ENCODE peak calls at places on chromosome 20, in eight cellular contexts. J, K, X, O, C, U, G and E are unnamed samples.

GRCh38 chr20:47024461-47024937 is 129.9 kb downstream of the EYA2 start:
- DNase-seq in C (no peak), O (peak), U (no peak), K (no peak), J (no peak), X (peak), G (no peak), E (no peak)

GRCh38 chr20:43187476-43188233 is 2.1 kb downstream of the PTPRT start:
- DNase-seq in U (peak), G (peak), O (peak), K (peak), X (peak), C (peak), J (peak), E (peak)

GRCh38 chr20:1757072-1757471 is 99.5 kb upstream of the SIRPG start:
- DNase-seq in G (no peak), C (no peak), U (no peak), O (no peak), J (no peak), X (no peak), K (no peak), E (no peak)

GRCh38 chr20:973785-974194 is 28.3 kb downstream of the RSPO4 start:
- DNase-seq in K (peak), J (peak), C (no peak), X (peak), U (no peak), O (peak), G (no peak), E (peak)

GRCh38 chr20:16583444-16583843 is 10.2 kb upstream of the KIF16B start:
- DNase-seq in J (no peak), O (peak), G (no peak), C (no peak), K (no peak), X (no peak), U (no peak), E (peak)

GRCh38 chr20:10171864-10172751 is 46.5 kb upstream of the SNAP25 start:
- DNase-seq in O (peak), J (peak), X (peak), U (peak), G (peak), K (peak), C (peak), E (peak)

GRCh38 chr20:6613280-6613861 is 154.1 kb upstream of the BMP2 start:
- DNase-seq in C (no peak), G (no peak), O (no peak), U (no peak), X (peak), K (no peak), J (no peak), E (no peak)

GRCh38 chr20:23629017-23629541 is 8.7 kb downstream of the CST3 start:
- DNase-seq in J (peak), K (no peak), X (peak), O (peak), C (no peak), G (peak), U (no peak), E (peak)

GRCh38 chr20:56801991-56802740 is 173.1 kb downstream of the TFAP2C start:
- DNase-seq in U (no peak), C (no peak), G (no peak), J (no peak), X (no peak), K (no peak), O (peak), E (no peak)

GRCh38 chr20:61499859-61500258 is 247.8 kb downstream of the CDH4 start:
- DNase-seq in J (no peak), X (peak), C (no peak), O (peak), U (no peak), K (no peak), G (no peak), E (no peak)

GRCh38 chr20:51121901-51122412 is 99.0 kb upstream of the KCNG1 start:
- DNase-seq in J (no peak), G (no peak), C (no peak), O (peak), X (peak), K (no peak), U (no peak), E (peak)

GRCh38 chr20:38515631-38516030 is 43.0 kb downstream of the RALGAPB start:
- DNase-seq in C (no peak), J (no peak), X (no peak), O (no peak), G (no peak), U (no peak), K (no peak), E (no peak)

GRCh38 chr20:38806855-38807655 is 1.6 kb downstream of the PPP1R16B start:
- DNase-seq in K (no peak), X (no peak), G (no peak), O (no peak), J (peak), U (peak), C (no peak), E (peak)

GRCh38 chr20:57704245-57704644 is 5.6 kb downstream of the PMEPA1 start:
- DNase-seq in G (no peak), X (no peak), C (no peak), O (no peak), K (no peak), U (no peak), J (no peak), E (no peak)

GRCh38 chr20:60851826-60852704 is 400.0 kb upstream of the CDH4 start:
- DNase-seq in O (no peak), X (peak), U (no peak), J (no peak), C (peak), K (no peak), G (no peak), E (no peak)

GRCh38 chr20:48458601-48459385 is 369.0 kb downstream of the PREX1 start:
- DNase-seq in K (no peak), X (no peak), G (no peak), J (no peak), U (no peak), C (no peak), O (no peak), E (no peak)

GRCh38 chr20:52192296-52193007 is 873 bp upstream of the ZFP64 start:
- DNase-seq in U (no peak), J (no peak), G (no peak), X (peak), C (no peak), K (peak), O (no peak), E (no peak)

GRCh38 chr20:16475225-16475624 is 98.0 kb downstream of the KIF16B start:
- DNase-seq in J (no peak), O (peak), G (no peak), K (peak), C (no peak), U (no peak), X (peak), E (no peak)

GRCh38 chr20:59468831-59469230 is 135.5 kb upstream of the PHACTR3 start:
- DNase-seq in U (no peak), G (no peak), O (no peak), X (no peak), J (no peak), K (no peak), C (no peak), E (no peak)

GRCh38 chr20:45924391-45925261 is 9.9 kb upstream of the PCIF1 start:
- DNase-seq in G (no peak), C (no peak), J (no peak), K (peak), X (peak), O (peak), U (no peak), E (peak)

GRCh38 chr20:25248501-25249172 is 752 bp downstream of the PYGB start:
- DNase-seq in U (peak), O (peak), K (no peak), X (peak), J (peak), G (no peak), C (peak), E (peak)

GRCh38 chr20:49367113-49367512 is 89.3 kb upstream of the ZNFX1 start:
- DNase-seq in X (no peak), C (no peak), O (no peak), G (no peak), K (no peak), J (no peak), U (no peak), E (no peak)

GRCh38 chr20:20412750-20413149 is 44.8 kb downstream of the INSM1 start:
- DNase-seq in O (no peak), G (no peak), K (no peak), X (no peak), J (no peak), C (no peak), U (no peak), E (no peak)

GRCh38 chr20:7406671-7407070 is 533.6 kb downstream of the HAO1 start:
- DNase-seq in K (no peak), O (no peak), J (no peak), X (peak), U (no peak), G (no peak), C (no peak), E (no peak)

GRCh38 chr20:19407731-19408130 is 195.3 kb downstream of the SLC24A3 start:
- DNase-seq in O (peak), G (no peak), C (no peak), X (no peak), J (no peak), K (no peak), U (no peak), E (no peak)

GRCh38 chr20:63745424-63745805 is 5.8 kb downstream of the SLC2A4RG start:
- DNase-seq in K (no peak), U (no peak), X (no peak), C (no peak), G (no peak), O (no peak), J (no peak), E (peak)

GRCh38 chr20:60482609-60483008 is 524.4 kb downstream of the CDH26 start:
- DNase-seq in C (no peak), X (no peak), U (no peak), G (no peak), O (no peak), K (no peak), J (no peak), E (no peak)

GRCh38 chr20:24420567-24420966 is 48.9 kb upstream of the SYNDIG1 start:
- DNase-seq in C (no peak), O (no peak), G (no peak), X (no peak), J (no peak), K (no peak), U (peak), E (no peak)

GRCh38 chr20:19812056-19812455 is 54.0 kb downstream of the RIN2 start:
- DNase-seq in X (no peak), K (no peak), G (no peak), U (no peak), C (no peak), O (peak), J (no peak), E (no peak)

GRCh38 chr20:52783769-52784168 is 188.4 kb upstream of the TSHZ2 start:
- DNase-seq in X (peak), O (peak), U (no peak), G (no peak), C (no peak), K (no peak), J (no peak), E (no peak)